ENCODE peak calls at places on chromosomes 12 and 14, in four cellular contexts. One of them, this sample, is unnamed.

GRCh38 chr12:110314308-110314707 is 33.3 kb downstream of the ATP2A2 start:
- DNase-seq in K562: no peak
- DNase-seq in GM12878: peak; percentile 40
- DNase-seq in SK-N-SH: no peak
- DNase-seq in this sample: peak; percentile 47

GRCh38 chr14:93797071-93797470 is 8.8 kb upstream of the PRIMA1 start:
- DNase-seq in SK-N-SH: no peak
- DNase-seq in K562: no peak
- DNase-seq in GM12878: no peak
- DNase-seq in this sample: no peak

GRCh38 chr14:42504433-42504832 is 897.8 kb downstream of the LRFN5 start:
- DNase-seq in SK-N-SH: no peak
- DNase-seq in GM12878: no peak
- DNase-seq in K562: no peak
- DNase-seq in this sample: no peak

GRCh38 chr14:61178226-61179060 is 102.7 kb downstream of the TMEM30B start:
- DNase-seq in K562: no peak
- DNase-seq in SK-N-SH: no peak
- DNase-seq in GM12878: no peak
- DNase-seq in this sample: peak; percentile 85

GRCh38 chr14:24339284-24340151 is at the start of gene RIPK3:
- DNase-seq in GM12878: peak; percentile 36
- DNase-seq in K562: no peak
- DNase-seq in SK-N-SH: no peak
- DNase-seq in this sample: no peak

GRCh38 chr14:104822821-104823615 is 22.1 kb downstream of the ZBTB42 start:
- DNase-seq in GM12878: no peak
- DNase-seq in SK-N-SH: no peak
- DNase-seq in K562: no peak
- DNase-seq in this sample: no peak

GRCh38 chr14:74964787-74965769 is 9.7 kb upstream of the PGF start:
- DNase-seq in K562: no peak
- DNase-seq in GM12878: no peak
- DNase-seq in SK-N-SH: no peak
- DNase-seq in this sample: no peak

GRCh38 chr12:31682136-31682962 is 22.9 kb downstream of the ETFBKMT start:
- DNase-seq in K562: peak; percentile 92
- DNase-seq in SK-N-SH: peak; percentile 56
- DNase-seq in GM12878: peak; percentile 95
- DNase-seq in this sample: peak; percentile 81

GRCh38 chr14:67856806-67857205 is 37.2 kb downstream of the RAD51B start:
- DNase-seq in SK-N-SH: no peak
- DNase-seq in K562: no peak
- DNase-seq in GM12878: no peak
- DNase-seq in this sample: no peak

GRCh38 chr12:60394680-60395079 is 798.9 kb downstream of the SLC16A7 start:
- DNase-seq in SK-N-SH: no peak
- DNase-seq in GM12878: no peak
- DNase-seq in K562: no peak
- DNase-seq in this sample: no peak

GRCh38 chr14:106024983-106025604 is 498.7 kb downstream of the TMEM121 start:
- DNase-seq in SK-N-SH: no peak
- DNase-seq in GM12878: no peak
- DNase-seq in K562: no peak
- DNase-seq in this sample: no peak

GRCh38 chr12:2311001-2311778 is 258.4 kb downstream of the CACNA1C start:
- DNase-seq in K562: no peak
- DNase-seq in SK-N-SH: no peak
- DNase-seq in GM12878: no peak
- DNase-seq in this sample: no peak

GRCh38 chr12:127145929-127146789 is 1120.8 kb upstream of the TMEM132C start:
- DNase-seq in GM12878: no peak
- DNase-seq in SK-N-SH: peak; percentile 98
- DNase-seq in K562: peak; percentile 93
- DNase-seq in this sample: no peak

GRCh38 chr12:58787021-58787760 is 133.1 kb downstream of the LRIG3 start:
- DNase-seq in GM12878: no peak
- DNase-seq in K562: no peak
- DNase-seq in SK-N-SH: no peak
- DNase-seq in this sample: no peak

GRCh38 chr14:51807355-51807754 is 53.1 kb upstream of the GNG2 start:
- DNase-seq in GM12878: no peak
- DNase-seq in SK-N-SH: no peak
- DNase-seq in K562: no peak
- DNase-seq in this sample: no peak

GRCh38 chr12:7940906-7941305 is 4.9 kb upstream of the SLC2A3 start:
- DNase-seq in SK-N-SH: no peak
- DNase-seq in GM12878: no peak
- DNase-seq in K562: no peak
- DNase-seq in this sample: no peak

GRCh38 chr12:28189774-28190320 is 409 bp upstream of the CCDC91 start:
- DNase-seq in GM12878: no peak
- DNase-seq in K562: peak; percentile 49
- DNase-seq in SK-N-SH: no peak
- DNase-seq in this sample: no peak

GRCh38 chr14:79150226-79150625 is 980.1 kb downstream of the NRXN3 start:
- DNase-seq in K562: no peak
- DNase-seq in GM12878: no peak
- DNase-seq in SK-N-SH: no peak
- DNase-seq in this sample: no peak

GRCh38 chr12:131831021-131831571 is 2.9 kb downstream of the MMP17 start:
- DNase-seq in GM12878: no peak
- DNase-seq in SK-N-SH: no peak
- DNase-seq in K562: no peak
- DNase-seq in this sample: no peak

GRCh38 chr12:24922109-24922508 is 26.8 kb downstream of the BCAT1 start:
- DNase-seq in GM12878: no peak
- DNase-seq in K562: no peak
- DNase-seq in SK-N-SH: no peak
- DNase-seq in this sample: no peak

GRCh38 chr12:79298511-79298910 is 392.3 kb downstream of the PAWR start:
- DNase-seq in SK-N-SH: no peak
- DNase-seq in GM12878: no peak
- DNase-seq in K562: no peak
- DNase-seq in this sample: no peak

GRCh38 chr12:61357496-61357895 is 902.7 kb upstream of the USP15 start:
- DNase-seq in K562: no peak
- DNase-seq in GM12878: no peak
- DNase-seq in SK-N-SH: no peak
- DNase-seq in this sample: no peak

GRCh38 chr14:52080817-52081755 is 12.2 kb upstream of the NID2 start:
- DNase-seq in SK-N-SH: no peak
- DNase-seq in GM12878: no peak
- DNase-seq in K562: no peak
- DNase-seq in this sample: peak; percentile 23

GRCh38 chr14:101371691-101372493 is 189.4 kb upstream of the DIO3 start:
- DNase-seq in K562: no peak
- DNase-seq in GM12878: no peak
- DNase-seq in SK-N-SH: no peak
- DNase-seq in this sample: no peak

GRCh38 chr14:68644101-68644500 is 148.8 kb downstream of the ZFP36L1 start:
- DNase-seq in SK-N-SH: no peak
- DNase-seq in K562: no peak
- DNase-seq in GM12878: no peak
- DNase-seq in this sample: no peak

GRCh38 chr12:118060301-118061010 is 523 bp downstream of the WSB2 start:
- DNase-seq in K562: peak; percentile 41
- DNase-seq in GM12878: no peak
- DNase-seq in SK-N-SH: no peak
- DNase-seq in this sample: no peak

GRCh38 chr12:124398578-124399227 is 103.8 kb downstream of the RFLNA start:
- DNase-seq in SK-N-SH: no peak
- DNase-seq in K562: no peak
- DNase-seq in GM12878: no peak
- DNase-seq in this sample: no peak

GRCh38 chr12:43863770-43864366 is 28.0 kb downstream of the TMEM117 start:
- DNase-seq in GM12878: no peak
- DNase-seq in SK-N-SH: no peak
- DNase-seq in K562: no peak
- DNase-seq in this sample: no peak

GRCh38 chr12:14257303-14257733 is 108.2 kb upstream of the ATF7IP start:
- DNase-seq in GM12878: no peak
- DNase-seq in SK-N-SH: no peak
- DNase-seq in K562: no peak
- DNase-seq in this sample: no peak

GRCh38 chr14:91417134-91417982 is at the start of gene CCDC88C:
- DNase-seq in SK-N-SH: peak; percentile 93
- DNase-seq in K562: peak; percentile 77
- DNase-seq in GM12878: no peak
- DNase-seq in this sample: peak; percentile 54

GRCh38 chr12:113247123-113248045 is 26.1 kb downstream of the TPCN1 start:
- DNase-seq in K562: no peak
- DNase-seq in SK-N-SH: peak; percentile 33
- DNase-seq in GM12878: no peak
- DNase-seq in this sample: no peak
- TF ChIP-seq NFIC in K562: no peak
- TF ChIP-seq NFIC in SK-N-SH: no peak
- TF ChIP-seq NFIC in GM12878: no peak
- TF ChIP-seq NFIC in this sample: no peak

GRCh38 chr12:108642269-108642870 is 8.7 kb upstream of the SELPLG start:
- DNase-seq in K562: no peak
- DNase-seq in GM12878: no peak
- DNase-seq in SK-N-SH: no peak
- DNase-seq in this sample: no peak
- TF ChIP-seq NFIC in K562: no peak
- TF ChIP-seq NFIC in GM12878: no peak
- TF ChIP-seq NFIC in SK-N-SH: no peak
- TF ChIP-seq NFIC in this sample: no peak

GRCh38 chr12:11765817-11766794 is 116.6 kb downstream of the ETV6 start:
- DNase-seq in GM12878: peak; percentile 92
- DNase-seq in SK-N-SH: no peak
- DNase-seq in K562: no peak
- DNase-seq in this sample: no peak
- TF ChIP-seq NFIC in GM12878: no peak
- TF ChIP-seq NFIC in SK-N-SH: peak; percentile 16
- TF ChIP-seq NFIC in K562: no peak
- TF ChIP-seq NFIC in this sample: no peak

GRCh38 chr12:128932521-128932920 is 79.2 kb downstream of the GLT1D1 start:
- DNase-seq in K562: no peak
- DNase-seq in GM12878: no peak
- DNase-seq in SK-N-SH: no peak
- DNase-seq in this sample: no peak
- TF ChIP-seq NFIC in K562: no peak
- TF ChIP-seq NFIC in GM12878: no peak
- TF ChIP-seq NFIC in SK-N-SH: no peak
- TF ChIP-seq NFIC in this sample: no peak

GRCh38 chr12:99619389-99620158 is 28.0 kb upstream of the GARIN6 start:
- DNase-seq in SK-N-SH: peak; percentile 22
- DNase-seq in K562: peak; percentile 12
- DNase-seq in GM12878: no peak
- DNase-seq in this sample: peak; percentile 14
- TF ChIP-seq NFIC in SK-N-SH: no peak
- TF ChIP-seq NFIC in K562: no peak
- TF ChIP-seq NFIC in GM12878: no peak
- TF ChIP-seq NFIC in this sample: no peak

DNA sequence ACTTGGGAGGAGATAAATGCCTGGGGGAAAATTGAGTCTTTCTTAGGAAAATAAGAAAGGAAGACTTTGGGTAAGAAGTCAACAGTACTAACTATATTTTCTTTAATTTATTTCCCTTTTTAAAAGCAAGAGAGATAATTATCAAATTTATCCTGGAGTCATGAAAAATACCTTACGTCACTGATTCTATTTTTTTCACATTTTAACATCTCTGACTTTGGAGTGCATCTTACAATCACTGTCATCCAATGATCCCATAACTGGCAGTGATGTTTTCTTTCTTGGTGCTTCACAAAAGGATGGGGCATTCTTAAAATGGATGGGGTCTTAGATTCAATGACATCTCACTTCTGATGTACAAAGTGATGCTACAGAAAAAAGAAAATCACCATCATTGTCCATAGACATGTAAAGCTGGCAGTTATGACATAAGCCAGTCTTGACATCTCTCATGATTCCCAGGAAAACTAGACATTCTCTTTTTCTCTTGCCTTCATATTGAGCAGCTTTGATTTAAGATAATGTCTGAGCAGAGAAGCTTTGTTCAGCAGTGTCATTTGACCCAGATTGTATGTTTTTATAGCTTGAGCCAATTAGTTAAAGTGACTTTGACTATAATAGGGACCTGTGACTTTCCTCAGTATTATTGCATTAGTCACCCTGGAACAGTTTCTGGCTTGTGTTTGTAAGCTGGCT is 236.2 kb downstream of the EGLN3 start:
- DNase-seq in K562: no peak
- DNase-seq in GM12878: no peak
- DNase-seq in SK-N-SH: peak; percentile 33
- DNase-seq in this sample: no peak
- TF ChIP-seq NFIC in K562: no peak
- TF ChIP-seq NFIC in GM12878: no peak
- TF ChIP-seq NFIC in SK-N-SH: peak; percentile 85
- TF ChIP-seq NFIC in this sample: no peak

DNA sequence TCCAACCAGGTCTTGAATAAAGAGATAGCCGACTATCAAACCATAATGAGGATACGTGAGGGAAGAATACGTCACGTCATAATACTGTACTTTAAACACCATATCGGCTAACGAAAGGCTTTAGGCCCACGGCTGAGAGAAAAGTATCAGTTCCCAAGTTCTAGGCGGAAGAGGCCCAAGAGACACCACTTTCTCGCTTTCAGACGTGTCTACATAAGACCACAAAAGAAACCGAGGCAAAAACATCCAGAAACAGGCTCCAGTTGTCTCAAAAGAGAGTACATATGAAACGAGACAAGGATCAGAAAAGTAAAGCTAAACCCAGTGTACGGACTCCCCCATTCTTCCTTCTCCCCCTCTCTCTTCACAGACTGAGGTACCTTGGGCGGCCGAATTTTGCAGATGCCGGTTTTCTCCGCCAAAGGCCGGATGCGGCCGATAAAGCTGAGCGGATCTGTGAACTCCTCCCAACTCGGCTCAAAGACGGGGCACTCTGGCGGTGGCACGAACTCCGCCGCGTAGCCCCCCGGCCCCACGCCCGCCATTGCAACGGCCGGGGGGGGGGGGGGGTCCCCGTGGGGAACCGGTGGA is 478 bp downstream of the KDM5A start:
- DNase-seq in GM12878: no peak
- DNase-seq in SK-N-SH: no peak
- DNase-seq in K562: peak; percentile 24
- DNase-seq in this sample: no peak
- TF ChIP-seq NFIC in GM12878: no peak
- TF ChIP-seq NFIC in SK-N-SH: no peak
- TF ChIP-seq NFIC in K562: no peak
- TF ChIP-seq NFIC in this sample: no peak

GRCh38 chr12:53197011-53197640 is 9.9 kb downstream of the ITGB7 start:
- DNase-seq in K562: no peak
- DNase-seq in GM12878: no peak
- DNase-seq in SK-N-SH: no peak
- DNase-seq in this sample: no peak

GRCh38 chr12:53194973-53195372 is 12.1 kb downstream of the ITGB7 start:
- DNase-seq in SK-N-SH: no peak
- DNase-seq in K562: no peak
- DNase-seq in GM12878: no peak
- DNase-seq in this sample: no peak

GRCh38 chr12:53193953-53194716 is 12.9 kb downstream of the ITGB7 start:
- DNase-seq in GM12878: no peak
- DNase-seq in K562: no peak
- DNase-seq in SK-N-SH: no peak
- DNase-seq in this sample: peak; percentile 50

GRCh38 chr12:53196486-53196885 is 10.6 kb downstream of the ITGB7 start:
- DNase-seq in GM12878: no peak
- DNase-seq in K562: no peak
- DNase-seq in SK-N-SH: no peak
- DNase-seq in this sample: no peak

GRCh38 chr12:53195516-53196420 is 11.3 kb downstream of the ITGB7 start:
- DNase-seq in SK-N-SH: no peak
- DNase-seq in GM12878: no peak
- DNase-seq in K562: no peak
- DNase-seq in this sample: no peak
- TF ChIP-seq NFIC in SK-N-SH: no peak
- TF ChIP-seq NFIC in GM12878: no peak
- TF ChIP-seq NFIC in K562: no peak
- TF ChIP-seq NFIC in this sample: no peak